ENCODE peak calls at places on chromosomes 5 and 9, in six cellular contexts. H is NCI-H1417, Q is SK-N-DZ, Z is H54, J is HT1080, M is tibial artery. X is an unnamed sample.

GRCh38 chr5:433836-434235 is 9.1 kb upstream of the EXOC3 start:
- DNase-seq in Q (no peak), J (no peak), H (no peak), Z (no peak), M (peak), X (no peak)

GRCh38 chr9:37693265-37693664 is 42.5 kb downstream of the FRMPD1 start:
- DNase-seq in M (no peak), Q (no peak), H (no peak), Z (no peak), J (peak), X (no peak)

GRCh38 chr9:71268871-71269640 is 147.6 kb upstream of the TRPM3 start:
- DNase-seq in J (no peak), Q (peak), H (no peak), M (no peak), Z (no peak), X (no peak)

GRCh38 chr9:12695474-12695873 is 2.3 kb downstream of the TYRP1 start:
- DNase-seq in H (no peak), Z (no peak), J (no peak), M (peak), Q (no peak), X (no peak)

GRCh38 chr9:131872006-131872405 is 132.1 kb upstream of the RAPGEF1 start:
- DNase-seq in Z (no peak), Q (no peak), J (no peak), M (no peak), H (no peak), X (no peak)

GRCh38 chr9:71748280-71748743 is 20.0 kb downstream of the CEMIP2 start:
- DNase-seq in Z (peak), Q (no peak), J (peak), M (no peak), H (no peak), X (no peak)

GRCh38 chr5:56588636-56589485 is 226.5 kb upstream of the MAP3K1 start:
- DNase-seq in M (peak), Z (no peak), Q (no peak), J (no peak), H (no peak), X (peak)

GRCh38 chr5:149803641-149804468 is 73.7 kb downstream of the PPARGC1B start:
- DNase-seq in Z (no peak), H (no peak), J (no peak), Q (no peak), M (no peak), X (no peak)

GRCh38 chr9:95027914-95028854 is 289.3 kb downstream of the FANCC start:
- DNase-seq in Z (no peak), M (no peak), H (no peak), Q (no peak), J (no peak), X (no peak)

GRCh38 chr9:93963969-93964368 is 8.8 kb upstream of the BARX1 start:
- DNase-seq in H (no peak), Q (no peak), M (no peak), J (no peak), Z (peak), X (no peak)

GRCh38 chr5:158140120-158140778 is 281.3 kb upstream of the CLINT1 start:
- DNase-seq in Q (peak), J (peak), M (no peak), Z (no peak), H (no peak), X (no peak)

GRCh38 chr9:36319806-36320205 is 61.6 kb upstream of the GNE start:
- DNase-seq in M (no peak), J (no peak), Q (no peak), H (no peak), Z (no peak), X (no peak)

GRCh38 chr5:116722666-116723065 is 148.0 kb upstream of the SEMA6A start:
- DNase-seq in Z (no peak), J (no peak), H (no peak), Q (no peak), M (no peak), X (no peak)

GRCh38 chr9:12859704-12860251 is 85.0 kb downstream of the LURAP1L start:
- DNase-seq in H (no peak), J (peak), Q (no peak), M (no peak), Z (peak), X (no peak)

GRCh38 chr5:132060501-132061161 is at the start of gene IL3:
- DNase-seq in J (no peak), Q (no peak), Z (no peak), M (peak), H (no peak), X (no peak)

GRCh38 chr9:93297659-93298497 is 113.9 kb downstream of the WNK2 start:
- DNase-seq in Q (no peak), M (peak), H (no peak), J (no peak), Z (no peak), X (no peak)

GRCh38 chr5:139873033-139873794 is 77.6 kb downstream of the PSD2 start:
- DNase-seq in Z (no peak), J (no peak), Q (no peak), H (peak), M (no peak), X (no peak)

GRCh38 chr9:130537346-130538050 is 41.9 kb upstream of the FUBP3 start:
- DNase-seq in Q (peak), Z (no peak), J (peak), H (peak), M (no peak), X (no peak)